ENCODE peak calls at places on chromosomes 7 and 10, in eight cellular contexts. A is fibroblast of lung, L is AG10803, Z is lower lobe of right lung, H is prostate gland, X is foreskin fibroblast, C is osteocyte, W is nephron progenitor cell. F is an unnamed sample.
A peak's percentile ranks its signal among the peaks of the same experiment; 100 is the strongest.

GRCh38 chr10:87987206-87987605 is 123.8 kb downstream of the PTEN start:
- DNase-seq in A (no peak), L (no peak), Z (no peak), H (no peak), X (no peak), C (no peak), W (no peak), F (no peak)

GRCh38 chr7:142557971-142558582 is 191.2 kb upstream of the PRSS1 start:
- DNase-seq in A (peak; percentile 41), L (peak; percentile 36), Z (no peak), H (no peak), X (peak; percentile 96), C (no peak), W (peak; percentile 50), F (no peak)

GRCh38 chr10:62323751-62324150 is 50.4 kb upstream of the ZNF365 start:
- DNase-seq in A (peak; percentile 71), L (peak; percentile 43), Z (no peak), H (no peak), X (peak; percentile 16), C (no peak), W (no peak), F (no peak)

GRCh38 chr10:1273372-1274097 is 217.3 kb downstream of the WDR37 start:
- DNase-seq in A (no peak), L (no peak), Z (no peak), H (no peak), X (no peak), C (no peak), W (no peak), F (no peak)

GRCh38 chr7:75756340-75757297 is 15.4 kb downstream of the CCL26 start:
- DNase-seq in A (peak; percentile 24), L (peak; percentile 44), Z (no peak), H (no peak), X (peak; percentile 75), C (no peak), W (no peak), F (no peak)

GRCh38 chr10:90884414-90884813 is 12.6 kb downstream of the RPP30 start:
- DNase-seq in A (peak; percentile 50), L (peak; percentile 57), Z (no peak), H (peak; percentile 9), X (peak; percentile 52), C (no peak), W (no peak), F (no peak)

GRCh38 chr7:50699143-50699542 is 83.6 kb downstream of the GRB10 start:
- DNase-seq in A (no peak), L (no peak), Z (no peak), H (no peak), X (no peak), C (no peak), W (no peak), F (no peak)

GRCh38 chr7:17532861-17533404 is 234.5 kb downstream of the AHR start:
- DNase-seq in A (peak; percentile 98), L (peak; percentile 96), Z (no peak), H (peak; percentile 36), X (peak; percentile 94), C (no peak), W (no peak), F (no peak)

GRCh38 chr7:101258243-101258731 is 13.4 kb upstream of the FIS1 start:
- DNase-seq in A (no peak), L (peak; percentile 46), Z (no peak), H (no peak), X (no peak), C (no peak), W (no peak), F (no peak)

DNA sequence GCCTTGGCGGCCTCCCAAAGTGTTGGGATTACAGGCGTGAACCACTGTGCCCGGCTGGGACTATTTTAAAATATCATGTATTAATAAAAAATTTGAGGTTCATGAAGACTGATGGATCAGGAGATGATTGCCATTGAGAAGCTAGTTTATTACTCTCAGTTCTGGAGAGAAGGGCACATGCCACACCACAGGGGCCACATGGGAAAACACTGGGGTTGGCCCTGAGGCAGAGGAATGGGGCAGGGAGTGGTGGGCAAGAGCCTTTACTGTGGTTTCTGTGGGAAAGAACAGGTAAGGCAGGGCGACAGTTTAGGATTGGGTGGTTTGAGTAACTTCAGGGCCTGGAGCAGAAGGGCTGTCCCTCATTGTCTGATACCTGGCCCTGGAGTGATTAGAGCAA is 6.8 kb upstream of the TBRG4 start:
- DNase-seq in A (no peak), L (no peak), Z (no peak), H (no peak), X (no peak), C (no peak), W (no peak), F (no peak)
- TF ChIP-seq CTCF in A (no peak), L (no peak), Z (no peak), H (no peak), X (no peak), C (no peak), W (no peak), F (no peak)

GRCh38 chr7:156334636-156335035 is 305.9 kb upstream of the RNF32 start:
- DNase-seq in A (no peak), L (no peak), Z (no peak), H (no peak), X (no peak), C (no peak), W (no peak), F (no peak)
- TF ChIP-seq CTCF in A (no peak), L (no peak), Z (no peak), H (no peak), X (no peak), C (no peak), W (no peak), F (no peak)

GRCh38 chr7:158399762-158400161 is 187.9 kb downstream of the PTPRN2 start:
- DNase-seq in A (no peak), L (no peak), Z (peak; percentile 35), H (no peak), X (no peak), C (no peak), W (no peak), F (no peak)

GRCh38 chr7:158401826-158402225 is 185.8 kb downstream of the PTPRN2 start:
- DNase-seq in A (no peak), L (no peak), Z (no peak), H (no peak), X (no peak), C (no peak), W (no peak), F (peak; percentile 67)

GRCh38 chr7:158402471-158402870 is 185.2 kb downstream of the PTPRN2 start:
- DNase-seq in A (no peak), L (no peak), Z (no peak), H (no peak), X (no peak), C (no peak), W (no peak), F (peak; percentile 72)

GRCh38 chr7:158401295-158401694 is 186.3 kb downstream of the PTPRN2 start:
- DNase-seq in A (no peak), L (no peak), Z (no peak), H (no peak), X (no peak), C (no peak), W (no peak), F (peak; percentile 87)

DNA sequence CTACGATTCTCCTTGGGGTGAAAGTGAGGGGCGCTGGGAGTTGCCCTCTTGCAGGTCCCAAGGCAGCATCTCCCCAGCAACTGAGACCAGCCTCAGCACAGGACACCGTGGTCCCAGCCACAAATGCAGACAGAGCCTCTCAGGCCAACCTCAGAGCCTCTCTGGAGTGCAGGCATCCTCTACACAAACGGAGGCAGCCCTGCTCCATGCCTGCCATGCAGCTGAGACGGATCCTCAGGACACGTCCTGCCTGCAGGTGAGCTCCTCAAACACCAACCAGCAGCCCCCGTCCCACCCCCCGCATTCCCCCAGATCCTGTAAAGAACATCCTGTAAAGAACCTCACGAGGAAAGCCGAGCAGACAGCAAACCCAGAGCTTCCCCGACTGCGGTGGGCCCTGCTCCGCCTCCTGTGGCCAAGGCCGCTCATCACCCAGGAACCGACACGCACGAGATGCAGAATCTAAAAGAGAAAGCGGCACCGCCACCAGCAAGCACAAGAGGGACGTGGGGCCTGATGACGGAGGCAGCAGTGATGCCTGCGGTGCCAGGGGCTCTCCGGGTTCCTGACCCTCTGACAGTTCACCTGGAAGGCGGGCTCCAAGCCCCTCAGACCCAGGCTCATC is 186.9 kb downstream of the PTPRN2 start:
- DNase-seq in A (no peak), L (no peak), Z (no peak), H (no peak), X (no peak), C (no peak), W (no peak), F (no peak)
- TF ChIP-seq CTCF in A (no peak), L (no peak), Z (no peak), H (no peak), X (no peak), C (no peak), W (no peak), F (no peak)

GRCh38 chr10:116470768-116471415 is 43.2 kb downstream of the PNLIPRP3 start:
- DNase-seq in A (peak; percentile 13), L (peak; percentile 8), Z (no peak), H (no peak), X (no peak), C (no peak), W (peak; percentile 9), F (no peak)
- TF ChIP-seq CTCF in A (no peak), L (peak; percentile 51), Z (peak; percentile 9), H (no peak), X (peak; percentile 27), C (peak; percentile 37), W (peak; percentile 35), F (peak; percentile 59)

GRCh38 chr10:101294109-101294508 is 59.9 kb upstream of the BTRC start:
- DNase-seq in A (no peak), L (no peak), Z (no peak), H (no peak), X (no peak), C (no peak), W (no peak), F (no peak)

GRCh38 chr10:101299211-101299610 is 54.8 kb upstream of the BTRC start:
- DNase-seq in A (no peak), L (no peak), Z (no peak), H (no peak), X (no peak), C (no peak), W (no peak), F (no peak)

GRCh38 chr10:101295266-101295665 is 58.7 kb upstream of the BTRC start:
- DNase-seq in A (no peak), L (no peak), Z (no peak), H (no peak), X (no peak), C (no peak), W (no peak), F (no peak)

GRCh38 chr10:101301111-101301731 is 52.7 kb upstream of the BTRC start:
- DNase-seq in A (no peak), L (peak; percentile 13), Z (no peak), H (peak; percentile 29), X (peak; percentile 35), C (no peak), W (no peak), F (no peak)

GRCh38 chr10:101297901-101298451 is 56.0 kb upstream of the BTRC start:
- DNase-seq in A (peak; percentile 27), L (peak; percentile 35), Z (peak; percentile 72), H (peak; percentile 39), X (peak; percentile 70), C (peak; percentile 89), W (peak; percentile 90), F (no peak)
- TF ChIP-seq CTCF in A (peak; percentile 58), L (peak; percentile 80), Z (peak; percentile 89), H (peak; percentile 68), X (peak; percentile 82), C (peak; percentile 86), W (peak; percentile 94), F (peak; percentile 88)

F was measured in chondrocyte.